ENCODE peak calls at places on chromosomes 6 and 20, in six cellular contexts. Y, Q, E, N, H and U are unnamed samples. For H3K4me1, the result is how much of the 10 kb centered on the place peaks cover.

GRCh38 chr20:53748821-53749402 is 155.3 kb upstream of the ZNF217 start:
- DNase-seq in Y (no peak), Q (no peak), E (no peak), N (peak), H (no peak), U (no peak)

GRCh38 chr20:1212607-1213396 is 9.5 kb downstream of the C20orf202 start:
- DNase-seq in Y (peak), Q (peak), E (peak), N (peak), H (peak), U (peak)

GRCh38 chr6:89660981-89661380 is 22.4 kb upstream of the LYRM2 start:
- DNase-seq in Y (no peak), Q (no peak), E (no peak), N (no peak), H (no peak), U (no peak)

GRCh38 chr6:148085651-148086321 is 256.9 kb upstream of the SASH1 start:
- DNase-seq in Y (no peak), Q (no peak), E (no peak), N (peak), H (no peak), U (no peak)

GRCh38 chr6:14925025-14925595 is 320.8 kb upstream of the JARID2 start:
- DNase-seq in Y (peak), Q (no peak), E (no peak), N (no peak), H (no peak), U (no peak)

GRCh38 chr6:123658848-123659247 is 22.1 kb upstream of the TRDN start:
- DNase-seq in Y (no peak), Q (no peak), E (no peak), N (no peak), H (no peak), U (no peak)

GRCh38 chr6:166330612-166331011 is 11.7 kb downstream of the SFT2D1 start:
- DNase-seq in Y (no peak), Q (no peak), E (peak), N (peak), H (peak), U (peak)

GRCh38 chr6:124226396-124226795 is 422.7 kb downstream of the NKAIN2 start:
- DNase-seq in Y (no peak), Q (no peak), E (no peak), N (no peak), H (no peak), U (no peak)

GRCh38 chr6:147868493-147869222 is 360.2 kb downstream of the SAMD5 start:
- DNase-seq in Y (no peak), Q (no peak), E (no peak), N (peak), H (no peak), U (no peak)

GRCh38 chr6:35475573-35475972 is 7.4 kb downstream of the RPL10A start:
- DNase-seq in Y (no peak), Q (no peak), E (no peak), N (no peak), H (no peak), U (no peak)

GRCh38 chr20:22795897-22796296 is 211.5 kb upstream of the FOXA2 start:
- DNase-seq in Y (peak), Q (peak), E (peak), N (peak), H (no peak), U (peak)

GRCh38 chr6:106027760-106028159 is 58.4 kb upstream of the PRDM1 start:
- DNase-seq in Y (no peak), Q (no peak), E (no peak), N (peak), H (no peak), U (no peak)

GRCh38 chr6:169312658-169313346 is 59.2 kb upstream of the THBS2 start:
- DNase-seq in Y (peak), Q (peak), E (no peak), N (no peak), H (no peak), U (no peak)

GRCh38 chr6:100096936-100097335 is 102.9 kb upstream of the MCHR2 start:
- DNase-seq in Y (no peak), Q (no peak), E (no peak), N (no peak), H (no peak), U (no peak)

GRCh38 chr20:21046413-21047070 is 59.6 kb downstream of the LINC00237 start:
- DNase-seq in Y (no peak), Q (no peak), E (no peak), N (no peak), H (no peak), U (no peak)

GRCh38 chr6:41040101-41040910 is 1.3 kb upstream of the UNC5CL start:
- DNase-seq in Y (no peak), Q (no peak), E (peak), N (no peak), H (peak), U (no peak)

GRCh38 chr20:5127204-5127858 is 523 bp downstream of the CDS2 start:
- DNase-seq in Y (peak), Q (peak), E (peak), N (peak), H (peak), U (peak)

GRCh38 chr20:22288156-22288555 is 296.2 kb downstream of the FOXA2 start:
- DNase-seq in Y (no peak), Q (no peak), E (no peak), N (no peak), H (no peak), U (no peak)

GRCh38 chr20:23117738-23118137 is 31.6 kb upstream of the CD93 start:
- DNase-seq in Y (no peak), Q (no peak), E (no peak), N (no peak), H (no peak), U (no peak)

GRCh38 chr6:42507901-42508300 is 55.9 kb upstream of the UBR2 start:
- DNase-seq in Y (no peak), Q (no peak), E (no peak), N (peak), H (no peak), U (no peak)

GRCh38 chr6:106527979-106528378 is 101.3 kb downstream of the RTN4IP1 start:
- DNase-seq in Y (no peak), Q (no peak), E (no peak), N (peak), H (no peak), U (no peak)

GRCh38 chr6:157235600-157236039 is 87.7 kb downstream of the TMEM242 start:
- DNase-seq in Y (peak), Q (peak), E (peak), N (peak), H (peak), U (peak)

GRCh38 chr6:75302280-75302679 is 17.7 kb upstream of the TMEM30A start:
- DNase-seq in Y (no peak), Q (no peak), E (no peak), N (no peak), H (no peak), U (no peak)

GRCh38 chr20:41818369-41818768 is 200.2 kb upstream of the CHD6 start:
- DNase-seq in Y (no peak), Q (no peak), E (no peak), N (no peak), H (no peak), U (no peak)

GRCh38 chr6:130362128-130362527 is 3.7 kb upstream of the TMEM200A start:
- DNase-seq in Y (no peak), Q (no peak), E (no peak), N (no peak), H (no peak), U (no peak)

GRCh38 chr6:121430514-121431460 is 4.7 kb upstream of the GJA1 start:
- DNase-seq in Y (no peak), Q (peak), E (no peak), N (peak), H (no peak), U (no peak)

GRCh38 chr6:134846865-134847264 is 103.0 kb downstream of the ALDH8A1 start:
- DNase-seq in Y (no peak), Q (no peak), E (no peak), N (no peak), H (no peak), U (no peak)

GRCh38 chr20:50259705-50260479 is 69.3 kb downstream of the CEBPB start:
- DNase-seq in Y (no peak), Q (peak), E (no peak), N (no peak), H (peak), U (no peak)

GRCh38 chr20:1803216-1804128 is 91.7 kb upstream of the SIRPA start:
- DNase-seq in Y (peak), Q (peak), E (peak), N (peak), H (peak), U (peak)

GRCh38 chr6:106608080-106608668 is 21.1 kb downstream of the RTN4IP1 start:
- DNase-seq in Y (no peak), Q (peak), E (no peak), N (peak), H (no peak), U (no peak)

GRCh38 chr20:56414842-56415765 is 3.0 kb downstream of the CASS4 start:
- DNase-seq in Y (no peak), Q (no peak), E (no peak), N (peak), H (no peak), U (no peak)

GRCh38 chr6:34519971-34520644 is 36.0 kb downstream of the SPDEF start:
- DNase-seq in Y (no peak), Q (no peak), E (no peak), N (no peak), H (no peak), U (no peak)

GRCh38 chr6:151240861-151241642 is 1.3 kb downstream of the AKAP12 start:
- DNase-seq in Y (peak), Q (peak), E (peak), N (peak), H (peak), U (peak)

DNA sequence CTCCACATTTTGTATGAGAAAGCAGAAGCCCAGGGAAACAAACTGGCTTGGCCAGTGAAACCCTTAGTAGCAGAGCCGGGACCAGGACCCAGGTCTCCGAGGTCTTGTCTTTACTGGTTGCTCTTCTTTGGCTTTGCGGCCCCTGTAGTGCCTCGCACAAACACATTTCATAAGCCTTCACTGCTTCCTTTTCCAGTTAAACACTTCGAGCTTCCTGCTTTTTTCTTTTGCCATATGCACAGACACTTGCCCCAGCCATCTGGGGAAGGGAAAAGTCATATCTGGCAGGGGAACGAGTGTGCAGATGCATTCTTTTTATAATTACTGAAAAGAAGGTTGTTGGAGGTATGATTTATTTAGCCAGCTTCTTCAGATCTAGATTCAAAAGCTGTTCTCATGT is 19.0 kb downstream of the KLHL32 start:
- DNase-seq in Y (no peak), Q (no peak), E (no peak), N (no peak), H (no peak), U (no peak)
- TF ChIP-seq CTCF in Y (no peak), Q (no peak), E (no peak), N (no peak), H (no peak), U (no peak)

GRCh38 chr6:53694800-53695394 is 29.3 kb upstream of the KLHL31 start:
- DNase-seq in Y (no peak), Q (no peak), E (no peak), N (no peak), H (no peak), U (no peak)

GRCh38 chr6:53696351-53696750 is 30.8 kb upstream of the KLHL31 start:
- DNase-seq in Y (no peak), Q (no peak), E (no peak), N (no peak), H (no peak), U (no peak)

GRCh38 chr6:53691252-53691651 is 25.7 kb upstream of the KLHL31 start:
- DNase-seq in Y (no peak), Q (no peak), E (no peak), N (no peak), H (no peak), U (no peak)

GRCh38 chr6:53692172-53692571 is 26.6 kb upstream of the KLHL31 start:
- DNase-seq in Y (no peak), Q (no peak), E (no peak), N (no peak), H (no peak), U (no peak)

GRCh38 chr6:53691667-53692133 is 26.1 kb upstream of the KLHL31 start:
- DNase-seq in Y (no peak), Q (no peak), E (no peak), N (no peak), H (no peak), U (no peak)
- H3K4me3 ChIP-seq in Y (no peak), Q (no peak), E (no peak), N (no peak), H (no peak), U (no peak)

GRCh38 chr6:25008707-25009106 is 72.9 kb upstream of the RIPOR2 start:
- DNase-seq in Y (no peak), Q (no peak), E (no peak), N (no peak), H (no peak), U (no peak)
- H3K4me1 ChIP-seq in Y (under half), Q (under half), E (under half), N (under half), H (under half), U (under half)

GRCh38 chr6:70194421-70194820 is 108.5 kb downstream of the COL9A1 start:
- DNase-seq in Y (no peak), Q (no peak), E (no peak), N (no peak), H (no peak), U (no peak)

DNA sequence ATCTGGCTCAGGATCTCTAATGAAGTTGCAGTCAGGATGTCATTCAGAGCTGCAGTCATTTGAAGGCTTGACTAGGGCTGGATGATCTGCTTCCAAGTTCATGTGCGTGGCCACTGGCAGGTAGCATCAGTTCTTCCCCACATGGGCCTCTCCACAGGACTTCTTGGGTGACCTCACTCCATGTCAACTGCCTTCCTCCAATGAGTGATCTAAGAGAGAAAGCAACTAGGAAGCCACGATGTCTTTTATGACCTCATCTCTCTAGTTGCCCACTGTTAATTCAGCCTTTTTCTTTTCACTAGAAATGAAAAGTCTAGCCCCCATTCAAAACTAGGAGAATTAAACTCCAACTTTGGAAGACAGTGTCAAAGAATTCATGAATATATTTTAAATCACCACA is 104.1 kb downstream of the COL9A1 start:
- DNase-seq in Y (no peak), Q (no peak), E (no peak), N (no peak), H (no peak), U (no peak)
- TF ChIP-seq CTCF in Y (no peak), Q (no peak), E (no peak), N (no peak), H (no peak), U (no peak)

GRCh38 chr20:46501961-46502360 is 11.4 kb downstream of the ZNF334 start:
- DNase-seq in Y (no peak), Q (no peak), E (no peak), N (no peak), H (no peak), U (no peak)
- H3K4me3 ChIP-seq in Y (no peak), Q (no peak), E (no peak), N (no peak), H (no peak), U (no peak)

GRCh38 chr20:37524221-37524700 is 3.2 kb downstream of the NNAT start:
- DNase-seq in Y (peak), Q (no peak), E (peak), N (no peak), H (peak), U (no peak)
- H3K4me1 ChIP-seq in Y (under half), Q (under half), E (half or more), N (under half), H (under half), U (half or more)

GRCh38 chr6:110472739-110473138 is 3.7 kb downstream of the SLC22A16 start:
- DNase-seq in Y (no peak), Q (no peak), E (no peak), N (no peak), H (no peak), U (no peak)

GRCh38 chr6:110474500-110474899 is 1.9 kb downstream of the SLC22A16 start:
- DNase-seq in Y (no peak), Q (no peak), E (no peak), N (no peak), H (no peak), U (no peak)

GRCh38 chr6:110475255-110475654 is 1.2 kb downstream of the SLC22A16 start:
- DNase-seq in Y (peak), Q (peak), E (no peak), N (no peak), H (no peak), U (peak)

GRCh38 chr6:110471966-110472365 is 4.4 kb downstream of the SLC22A16 start:
- DNase-seq in Y (no peak), Q (no peak), E (no peak), N (no peak), H (no peak), U (no peak)

GRCh38 chr6:110476046-110476849 is at the start of gene SLC22A16:
- DNase-seq in Y (no peak), Q (no peak), E (no peak), N (no peak), H (peak), U (no peak)
- TF ChIP-seq CTCF in Y (no peak), Q (no peak), E (no peak), N (no peak), H (no peak), U (no peak)